ENCODE peak calls at places on chromosomes 16 and 17, in five cellular contexts. One of them, this sample, is unnamed.

GRCh38 chr17:64125937-64126336 is 4.0 kb downstream of the ERN1 start:
- DNase-seq in T-helper 2 cell: no peak
- DNase-seq in AG09319: no peak
- DNase-seq in ovary: no peak
- DNase-seq in prostate gland: no peak
- DNase-seq in this sample: no peak

GRCh38 chr16:84806256-84806889 is 13.4 kb upstream of the CRISPLD2 start:
- DNase-seq in AG09319: no peak
- DNase-seq in T-helper 2 cell: no peak
- DNase-seq in ovary: no peak
- DNase-seq in prostate gland: no peak
- DNase-seq in this sample: peak

GRCh38 chr17:63772801-63773271 is 561 bp downstream of the CCDC47 start:
- DNase-seq in ovary: no peak
- DNase-seq in T-helper 2 cell: no peak
- DNase-seq in prostate gland: peak
- DNase-seq in AG09319: no peak
- DNase-seq in this sample: no peak

GRCh38 chr17:41610965-41611640 is 1.5 kb downstream of the KRT16 start:
- DNase-seq in T-helper 2 cell: no peak
- DNase-seq in AG09319: no peak
- DNase-seq in ovary: no peak
- DNase-seq in prostate gland: no peak
- DNase-seq in this sample: no peak

GRCh38 chr17:1714488-1714979 is 4.4 kb upstream of the TLCD2 start:
- DNase-seq in prostate gland: peak
- DNase-seq in T-helper 2 cell: no peak
- DNase-seq in ovary: peak
- DNase-seq in AG09319: peak
- DNase-seq in this sample: peak

GRCh38 chr16:8572919-8573724 is 17.2 kb downstream of the TMEM114 start:
- DNase-seq in ovary: no peak
- DNase-seq in AG09319: no peak
- DNase-seq in prostate gland: no peak
- DNase-seq in T-helper 2 cell: no peak
- DNase-seq in this sample: no peak

GRCh38 chr16:87002717-87003413 is 314.3 kb downstream of the C16orf95 start:
- DNase-seq in AG09319: no peak
- DNase-seq in prostate gland: no peak
- DNase-seq in T-helper 2 cell: no peak
- DNase-seq in ovary: no peak
- DNase-seq in this sample: no peak

GRCh38 chr16:56389554-56389953 is 35.8 kb downstream of the AMFR start:
- DNase-seq in ovary: no peak
- DNase-seq in T-helper 2 cell: no peak
- DNase-seq in AG09319: peak
- DNase-seq in prostate gland: no peak
- DNase-seq in this sample: no peak

GRCh38 chr17:68732301-68732749 is 131.2 kb upstream of the FAM20A start:
- DNase-seq in AG09319: no peak
- DNase-seq in ovary: no peak
- DNase-seq in prostate gland: no peak
- DNase-seq in T-helper 2 cell: no peak
- DNase-seq in this sample: no peak

GRCh38 chr16:84368327-84368996 is at the start of gene ATP2C2:
- DNase-seq in prostate gland: peak
- DNase-seq in AG09319: no peak
- DNase-seq in ovary: no peak
- DNase-seq in T-helper 2 cell: no peak
- DNase-seq in this sample: no peak